ENCODE peak calls at places on chromosomes 1 and 21, in six cellular contexts. Q, V, D, G, K and C are unnamed samples.

GRCh38 chr1:173421266-173421665 is 55.9 kb upstream of the PRDX6 start:
- DNase-seq in Q (no peak), V (no peak), D (no peak), G (no peak), K (no peak), C (no peak)

GRCh38 chr1:22736496-22737088 is 26.0 kb downstream of the EPHB2 start:
- DNase-seq in Q (no peak), V (peak; percentile 55), D (no peak), G (no peak), K (no peak), C (no peak)

GRCh38 chr21:32951041-32951440 is 74.7 kb upstream of the OLIG2 start:
- DNase-seq in Q (no peak), V (no peak), D (no peak), G (no peak), K (no peak), C (no peak)

GRCh38 chr1:44970317-44970716 is 16.1 kb downstream of the EIF2B3 start:
- DNase-seq in Q (no peak), V (no peak), D (no peak), G (peak; percentile 36), K (peak; percentile 7), C (peak; percentile 67)

GRCh38 chr1:6070450-6070974 is 24.8 kb downstream of the KCNAB2 start:
- DNase-seq in Q (no peak), V (no peak), D (no peak), G (no peak), K (no peak), C (peak; percentile 26)

GRCh38 chr1:99748419-99748818 is 18.0 kb downstream of the FRRS1 start:
- DNase-seq in Q (no peak), V (no peak), D (no peak), G (peak; percentile 21), K (no peak), C (peak; percentile 5)

GRCh38 chr1:204637985-204638356 is 47.6 kb downstream of the LRRN2 start:
- DNase-seq in Q (no peak), V (no peak), D (no peak), G (peak; percentile 56), K (no peak), C (no peak)

GRCh38 chr1:156664046-156664948 is 12.9 kb downstream of the NES start:
- DNase-seq in Q (no peak), V (no peak), D (no peak), G (peak; percentile 57), K (no peak), C (no peak)

GRCh38 chr1:41739061-41739955 is 179.4 kb downstream of the HIVEP3 start:
- DNase-seq in Q (peak; percentile 57), V (peak; percentile 91), D (peak; percentile 38), G (peak; percentile 92), K (no peak), C (peak; percentile 75)

GRCh38 chr1:216765346-216766300 is 42.4 kb upstream of the ESRRG start:
- DNase-seq in Q (no peak), V (no peak), D (no peak), G (no peak), K (no peak), C (no peak)

GRCh38 chr1:202572867-202573266 is 137.4 kb downstream of the SYT2 start:
- DNase-seq in Q (no peak), V (no peak), D (no peak), G (no peak), K (no peak), C (no peak)

GRCh38 chr1:1763657-1764621 is 14.3 kb downstream of the NADK start:
- DNase-seq in Q (no peak), V (no peak), D (no peak), G (no peak), K (no peak), C (no peak)

GRCh38 chr1:210234254-210234747 is 1.7 kb downstream of the SERTAD4 start:
- DNase-seq in Q (no peak), V (no peak), D (no peak), G (no peak), K (no peak), C (no peak)

GRCh38 chr1:201880928-201881571 is 7.6 kb upstream of the SHISA4 start:
- DNase-seq in Q (no peak), V (no peak), D (no peak), G (no peak), K (no peak), C (no peak)

GRCh38 chr1:162497104-162497722 is 405 bp upstream of the UHMK1 start:
- DNase-seq in Q (no peak), V (no peak), D (no peak), G (no peak), K (no peak), C (no peak)

GRCh38 chr1:115838805-115839705 is 1.9 kb downstream of the NHLH2 start:
- DNase-seq in Q (no peak), V (no peak), D (no peak), G (peak; percentile 74), K (peak; percentile 13), C (no peak)

GRCh38 chr1:6473974-6474814 is 8.2 kb upstream of the TNFRSF25 start:
- DNase-seq in Q (no peak), V (no peak), D (no peak), G (no peak), K (no peak), C (no peak)

GRCh38 chr1:189269011-189269410 is 1208.7 kb downstream of the BRINP3 start:
- DNase-seq in Q (no peak), V (no peak), D (no peak), G (no peak), K (no peak), C (no peak)

GRCh38 chr1:90730247-90731022 is 13.3 kb upstream of the BARHL2 start:
- DNase-seq in Q (no peak), V (no peak), D (no peak), G (no peak), K (no peak), C (no peak)

GRCh38 chr1:54331091-54331772 is 75.0 kb downstream of the SSBP3 start:
- DNase-seq in Q (no peak), V (no peak), D (no peak), G (peak; percentile 66), K (no peak), C (no peak)

GRCh38 chr1:155562581-155563376 is at the start of gene ASH1L:
- DNase-seq in Q (peak; percentile 88), V (peak; percentile 96), D (peak; percentile 85), G (peak; percentile 100), K (peak; percentile 96), C (peak; percentile 88)

GRCh38 chr1:61119085-61119484 is 36.7 kb downstream of the NFIA start:
- DNase-seq in Q (no peak), V (no peak), D (no peak), G (no peak), K (no peak), C (no peak)

GRCh38 chr1:61674221-61674620 is 50.7 kb downstream of the TM2D1 start:
- DNase-seq in Q (no peak), V (no peak), D (no peak), G (no peak), K (no peak), C (no peak)

GRCh38 chr1:24932284-24932683 is 2.2 kb upstream of the RUNX3 start:
- DNase-seq in Q (peak; percentile 48), V (no peak), D (no peak), G (peak; percentile 91), K (peak; percentile 68), C (no peak)

GRCh38 chr1:37763791-37764741 is 854 bp downstream of the EPHA10 start:
- DNase-seq in Q (no peak), V (no peak), D (no peak), G (peak; percentile 82), K (peak; percentile 44), C (no peak)

GRCh38 chr1:6889875-6890480 is 104.7 kb downstream of the CAMTA1 start:
- DNase-seq in Q (no peak), V (peak; percentile 70), D (no peak), G (peak; percentile 83), K (peak; percentile 57), C (peak; percentile 52)

GRCh38 chr1:33177996-33178540 is 3.8 kb downstream of the TRIM62 start:
- DNase-seq in Q (no peak), V (no peak), D (no peak), G (no peak), K (no peak), C (no peak)

GRCh38 chr1:243465081-243465480 is 209.2 kb downstream of the SDCCAG8 start:
- DNase-seq in Q (no peak), V (no peak), D (no peak), G (no peak), K (no peak), C (no peak)

GRCh38 chr1:11714831-11715574 is 20.9 kb upstream of the AGTRAP start:
- DNase-seq in Q (no peak), V (no peak), D (no peak), G (no peak), K (no peak), C (no peak)

GRCh38 chr1:151993084-151993733 is 450 bp downstream of the S100A10 start:
- DNase-seq in Q (peak; percentile 30), V (no peak), D (peak; percentile 15), G (no peak), K (peak; percentile 45), C (no peak)